ENCODE peak calls at places on chromosomes 5 and 9, in four cellular contexts. F is effector CD4-positive, alpha-beta T cell; D is HT-29; U is left cardiac atrium. J is an unnamed sample.

GRCh38 chr9:91245432-91246313 is 116.0 kb downstream of the AUH start:
- DNase-seq in U (peak), F (no peak), D (peak), J (peak)

GRCh38 chr9:129476821-129477611 is 143.9 kb downstream of the C9orf50 start:
- DNase-seq in U (no peak), D (no peak), F (no peak), J (peak)

GRCh38 chr9:126569036-126569435 is 44.7 kb upstream of the LMX1B start:
- DNase-seq in D (no peak), U (no peak), F (no peak), J (no peak)

GRCh38 chr5:169115725-169116124 is 185.2 kb downstream of the SLIT3 start:
- DNase-seq in F (no peak), U (no peak), D (no peak), J (no peak)

GRCh38 chr9:86487222-86487841 is 133.1 kb upstream of the TUT7 start:
- DNase-seq in F (no peak), U (no peak), D (peak), J (peak)

GRCh38 chr9:79471577-79472543 is 99.9 kb upstream of the TLE4 start:
- DNase-seq in D (peak), U (peak), F (no peak), J (no peak)

GRCh38 chr9:124078641-124079040 is 67.1 kb downstream of the LHX2 start:
- DNase-seq in F (no peak), U (no peak), D (no peak), J (no peak)

GRCh38 chr5:138979684-138980275 is 104.6 kb upstream of the LRRTM2 start:
- DNase-seq in D (no peak), F (no peak), U (no peak), J (no peak)

GRCh38 chr9:100756217-100756616 is 178.3 kb downstream of the CAVIN4 start:
- DNase-seq in F (no peak), D (peak), U (no peak), J (no peak)

GRCh38 chr5:15376803-15377202 is 123.2 kb upstream of the FBXL7 start:
- DNase-seq in D (no peak), F (no peak), U (no peak), J (no peak)

GRCh38 chr5:133926960-133927615 is 41.3 kb downstream of the C5orf15 start:
- DNase-seq in F (no peak), U (no peak), D (no peak), J (no peak)

GRCh38 chr5:117286813-117287212 is 712.2 kb upstream of the SEMA6A start:
- DNase-seq in D (no peak), U (no peak), F (no peak), J (no peak)

GRCh38 chr5:148831590-148832565 is 5.5 kb downstream of the ADRB2 start:
- DNase-seq in D (no peak), F (no peak), U (no peak), J (no peak)

GRCh38 chr5:54524082-54524481 is 6.5 kb downstream of the SNX18 start:
- DNase-seq in D (no peak), F (no peak), U (no peak), J (no peak)

GRCh38 chr5:173327084-173327947 is 898 bp downstream of the STC2 start:
- DNase-seq in D (no peak), U (no peak), F (no peak), J (peak)

GRCh38 chr5:95915999-95916686 is 45.5 kb downstream of the ELL2 start:
- DNase-seq in F (no peak), U (no peak), D (no peak), J (no peak)

GRCh38 chr9:88998506-88998905 is 7.2 kb downstream of the S1PR3 start:
- DNase-seq in U (no peak), D (no peak), F (no peak), J (no peak)